ENCODE peak calls at places on chromosomes 2 and 18, in ten cellular contexts. One of them, this sample, is unnamed.

GRCh38 chr2:1757567-1757966 is 13.3 kb upstream of the PXDN start:
- DNase-seq in cerebellar cortex: no peak
- DNase-seq in GM19239: no peak
- DNase-seq in RWPE1: no peak
- DNase-seq in GM13977: no peak
- DNase-seq in Jurkat, Clone E6-1: no peak
- DNase-seq in NCI-H446: no peak
- DNase-seq in head of caudate nucleus: no peak
- DNase-seq in A549: no peak
- DNase-seq in ovary: no peak
- DNase-seq in this sample: no peak

GRCh38 chr2:28765316-28765715 is 13.7 kb downstream of the PPP1CB start:
- DNase-seq in A549: no peak
- DNase-seq in RWPE1: no peak
- DNase-seq in cerebellar cortex: no peak
- DNase-seq in head of caudate nucleus: peak; percentile 47
- DNase-seq in Jurkat, Clone E6-1: no peak
- DNase-seq in GM19239: no peak
- DNase-seq in GM13977: no peak
- DNase-seq in ovary: no peak
- DNase-seq in NCI-H446: no peak
- DNase-seq in this sample: peak; percentile 70

GRCh38 chr2:102253753-102254150 is 57.6 kb upstream of the IL1RL1 start:
- DNase-seq in RWPE1: no peak
- DNase-seq in Jurkat, Clone E6-1: no peak
- DNase-seq in GM13977: no peak
- DNase-seq in A549: no peak
- DNase-seq in ovary: no peak
- DNase-seq in NCI-H446: no peak
- DNase-seq in cerebellar cortex: no peak
- DNase-seq in head of caudate nucleus: no peak
- DNase-seq in GM19239: no peak
- DNase-seq in this sample: no peak

GRCh38 chr2:104976603-104977120 is 61.2 kb upstream of the MRPS9 start:
- DNase-seq in GM19239: peak; percentile 63
- DNase-seq in NCI-H446: no peak
- DNase-seq in GM13977: peak; percentile 66
- DNase-seq in head of caudate nucleus: peak; percentile 44
- DNase-seq in cerebellar cortex: peak; percentile 3
- DNase-seq in A549: peak; percentile 15
- DNase-seq in RWPE1: no peak
- DNase-seq in Jurkat, Clone E6-1: peak; percentile 62
- DNase-seq in ovary: no peak
- DNase-seq in this sample: no peak

GRCh38 chr18:9765505-9765904 is 57.4 kb downstream of the RAB31 start:
- DNase-seq in GM19239: no peak
- DNase-seq in head of caudate nucleus: no peak
- DNase-seq in RWPE1: no peak
- DNase-seq in cerebellar cortex: no peak
- DNase-seq in Jurkat, Clone E6-1: no peak
- DNase-seq in A549: no peak
- DNase-seq in NCI-H446: no peak
- DNase-seq in GM13977: no peak
- DNase-seq in ovary: no peak
- DNase-seq in this sample: no peak

GRCh38 chr2:234446404-234447076 is 50.3 kb downstream of the ARL4C start:
- DNase-seq in A549: no peak
- DNase-seq in ovary: no peak
- DNase-seq in GM19239: peak; percentile 68
- DNase-seq in cerebellar cortex: no peak
- DNase-seq in GM13977: peak; percentile 50
- DNase-seq in Jurkat, Clone E6-1: peak; percentile 83
- DNase-seq in head of caudate nucleus: peak; percentile 44
- DNase-seq in NCI-H446: no peak
- DNase-seq in RWPE1: peak; percentile 84
- DNase-seq in this sample: peak; percentile 30

GRCh38 chr18:22605736-22606135 is 188.0 kb upstream of the CTAGE1 start:
- DNase-seq in NCI-H446: no peak
- DNase-seq in head of caudate nucleus: no peak
- DNase-seq in A549: no peak
- DNase-seq in cerebellar cortex: no peak
- DNase-seq in GM19239: no peak
- DNase-seq in Jurkat, Clone E6-1: no peak
- DNase-seq in GM13977: no peak
- DNase-seq in RWPE1: no peak
- DNase-seq in ovary: no peak
- DNase-seq in this sample: no peak

GRCh38 chr18:50967714-50968661 is at the start of gene ELAC1:
- DNase-seq in ovary: peak; percentile 68
- DNase-seq in head of caudate nucleus: peak; percentile 87
- DNase-seq in NCI-H446: peak; percentile 82
- DNase-seq in Jurkat, Clone E6-1: peak; percentile 39
- DNase-seq in RWPE1: peak; percentile 69
- DNase-seq in GM19239: peak; percentile 77
- DNase-seq in cerebellar cortex: peak; percentile 70
- DNase-seq in A549: peak; percentile 82
- DNase-seq in GM13977: peak; percentile 91
- DNase-seq in this sample: peak; percentile 77

GRCh38 chr2:158724803-158725271 is 70.3 kb upstream of the DAPL1 start:
- DNase-seq in A549: peak; percentile 50
- DNase-seq in ovary: no peak
- DNase-seq in Jurkat, Clone E6-1: no peak
- DNase-seq in GM19239: no peak
- DNase-seq in head of caudate nucleus: no peak
- DNase-seq in cerebellar cortex: no peak
- DNase-seq in NCI-H446: no peak
- DNase-seq in GM13977: no peak
- DNase-seq in RWPE1: peak; percentile 34
- DNase-seq in this sample: no peak

GRCh38 chr18:36752929-36753865 is 75.6 kb downstream of the TPGS2 start:
- DNase-seq in GM19239: no peak
- DNase-seq in GM13977: no peak
- DNase-seq in RWPE1: no peak
- DNase-seq in cerebellar cortex: no peak
- DNase-seq in Jurkat, Clone E6-1: no peak
- DNase-seq in NCI-H446: no peak
- DNase-seq in head of caudate nucleus: no peak
- DNase-seq in A549: no peak
- DNase-seq in ovary: no peak
- DNase-seq in this sample: no peak

GRCh38 chr18:11053293-11053692 is 96.1 kb downstream of the PIEZO2 start:
- DNase-seq in A549: no peak
- DNase-seq in Jurkat, Clone E6-1: no peak
- DNase-seq in cerebellar cortex: no peak
- DNase-seq in GM19239: no peak
- DNase-seq in ovary: no peak
- DNase-seq in head of caudate nucleus: no peak
- DNase-seq in RWPE1: no peak
- DNase-seq in NCI-H446: no peak
- DNase-seq in GM13977: no peak
- DNase-seq in this sample: no peak

GRCh38 chr18:45650321-45650720 is 35.0 kb downstream of the SLC14A2 start:
- DNase-seq in GM19239: no peak
- DNase-seq in A549: no peak
- DNase-seq in GM13977: no peak
- DNase-seq in head of caudate nucleus: no peak
- DNase-seq in Jurkat, Clone E6-1: no peak
- DNase-seq in cerebellar cortex: no peak
- DNase-seq in RWPE1: no peak
- DNase-seq in ovary: no peak
- DNase-seq in NCI-H446: peak; percentile 30
- DNase-seq in this sample: no peak

GRCh38 chr2:157790780-157791179 is 85.3 kb downstream of the ACVR1 start:
- DNase-seq in Jurkat, Clone E6-1: no peak
- DNase-seq in GM19239: no peak
- DNase-seq in ovary: no peak
- DNase-seq in head of caudate nucleus: no peak
- DNase-seq in RWPE1: no peak
- DNase-seq in NCI-H446: no peak
- DNase-seq in GM13977: no peak
- DNase-seq in A549: no peak
- DNase-seq in cerebellar cortex: no peak
- DNase-seq in this sample: no peak

GRCh38 chr2:101847661-101848339 is 144.0 kb upstream of the IL1R2 start:
- DNase-seq in GM19239: no peak
- DNase-seq in Jurkat, Clone E6-1: no peak
- DNase-seq in RWPE1: no peak
- DNase-seq in head of caudate nucleus: no peak
- DNase-seq in ovary: no peak
- DNase-seq in NCI-H446: no peak
- DNase-seq in cerebellar cortex: no peak
- DNase-seq in GM13977: no peak
- DNase-seq in A549: no peak
- DNase-seq in this sample: no peak

GRCh38 chr2:67057901-67058703 is 339.0 kb upstream of the ETAA1 start:
- DNase-seq in A549: no peak
- DNase-seq in head of caudate nucleus: no peak
- DNase-seq in RWPE1: peak; percentile 2
- DNase-seq in NCI-H446: no peak
- DNase-seq in Jurkat, Clone E6-1: no peak
- DNase-seq in cerebellar cortex: peak; percentile 69
- DNase-seq in GM19239: no peak
- DNase-seq in GM13977: no peak
- DNase-seq in ovary: no peak
- DNase-seq in this sample: no peak

GRCh38 chr2:238439093-238439849 is 12.5 kb downstream of the ASB1 start:
- DNase-seq in RWPE1: peak; percentile 90
- DNase-seq in cerebellar cortex: no peak
- DNase-seq in Jurkat, Clone E6-1: no peak
- DNase-seq in NCI-H446: no peak
- DNase-seq in GM19239: no peak
- DNase-seq in A549: peak; percentile 91
- DNase-seq in head of caudate nucleus: no peak
- DNase-seq in GM13977: no peak
- DNase-seq in ovary: no peak
- DNase-seq in this sample: no peak